ENCODE peak calls at places on chromosomes 2 and 18, in four cellular contexts. C is osteocyte; F is NCI-H446 treated with DMSO at 0.1 percent for 48 hours; L is CD8-positive, alpha-beta memory T cell. N is an unnamed sample.

GRCh38 chr2:14451312-14451711 is 181.2 kb upstream of the LRATD1 start:
- DNase-seq in C (no peak), F (no peak), L (no peak), N (no peak)

GRCh38 chr2:179580378-179581146 is 280.9 kb downstream of the ZNF385B start:
- DNase-seq in C (no peak), F (no peak), L (no peak), N (no peak)

GRCh38 chr2:25894135-25894830 is 16.0 kb upstream of the ASXL2 start:
- DNase-seq in C (no peak), F (peak; percentile 82), L (no peak), N (no peak)

GRCh38 chr2:9710311-9710710 is 79.5 kb upstream of the YWHAQ start:
- DNase-seq in C (no peak), F (no peak), L (no peak), N (no peak)

GRCh38 chr18:35413163-35413511 is 36.0 kb upstream of the ZNF396 start:
- DNase-seq in C (no peak), F (no peak), L (no peak), N (no peak)

GRCh38 chr2:143732931-143733330 is 603.7 kb downstream of the ARHGAP15 start:
- DNase-seq in C (no peak), F (peak; percentile 22), L (no peak), N (no peak)

GRCh38 chr2:236582968-236583367 is 13.3 kb downstream of the ACKR3 start:
- DNase-seq in C (no peak), F (no peak), L (no peak), N (no peak)

GRCh38 chr2:111950241-111950640 is 51.8 kb downstream of the MERTK start:
- DNase-seq in C (no peak), F (no peak), L (no peak), N (no peak)

GRCh38 chr2:235689427-235689853 is 195.6 kb downstream of the AGAP1 start:
- DNase-seq in C (no peak), F (no peak), L (no peak), N (no peak)

GRCh38 chr2:20190862-20191713 is 33.8 kb downstream of the SDC1 start:
- DNase-seq in C (no peak), F (no peak), L (no peak), N (no peak)

GRCh38 chr2:53490659-53491058 is 276.9 kb upstream of the CHAC2 start:
- DNase-seq in C (no peak), F (peak; percentile 20), L (no peak), N (no peak)

N was measured in vagina.